ENCODE peak calls at places on chromosomes 5 and 9, in six cellular contexts. E is HepG2, Z is mesendoderm, V is SK-N-SH, S is mesenchymal stem cell, G is PC-3. U is an unnamed sample. For H3K4me1 and H3K27me3, the result is how much of the 10 kb centered on the place peaks cover.

GRCh38 chr9:72305102-72305546 is 59.9 kb downstream of the ZFAND5 start:
- DNase-seq in E (peak), Z (peak), V (peak), S (peak), G (peak), U (peak)

GRCh38 chr9:99181621-99182020 is 40.1 kb downstream of the ALG2 start:
- DNase-seq in E (no peak), Z (no peak), V (no peak), S (peak), G (no peak), U (no peak)

GRCh38 chr5:147803941-147804717 is 21.6 kb upstream of the JAKMIP2 start:
- DNase-seq in E (no peak), Z (no peak), V (no peak), S (no peak), G (peak), U (no peak)

GRCh38 chr5:84564311-84564710 is 179.6 kb upstream of the EDIL3 start:
- DNase-seq in E (no peak), Z (no peak), V (no peak), S (peak), G (no peak), U (peak)

GRCh38 chr9:112555091-112555643 is 68.5 kb downstream of the KIAA1958 start:
- DNase-seq in E (no peak), Z (no peak), V (no peak), S (no peak), G (peak), U (no peak)

GRCh38 chr5:7271728-7272127 is 124.2 kb upstream of the ADCY2 start:
- DNase-seq in E (no peak), Z (no peak), V (no peak), S (no peak), G (no peak), U (no peak)

GRCh38 chr5:173705512-173705825 is 89.0 kb upstream of the BOD1 start:
- DNase-seq in E (no peak), Z (no peak), V (no peak), S (no peak), G (no peak), U (no peak)

GRCh38 chr9:21580636-21581353 is 98.7 kb upstream of the IFNE start:
- DNase-seq in E (no peak), Z (no peak), V (no peak), S (no peak), G (peak), U (no peak)

GRCh38 chr5:143010335-143010734 is 240.2 kb downstream of the ARHGAP26 start:
- DNase-seq in E (no peak), Z (no peak), V (no peak), S (no peak), G (no peak), U (no peak)

GRCh38 chr9:9585920-9586319 is 1026.9 kb downstream of the PTPRD start:
- DNase-seq in E (no peak), Z (no peak), V (no peak), S (no peak), G (no peak), U (no peak)

GRCh38 chr5:157532022-157532421 is 43.6 kb downstream of the ADAM19 start:
- DNase-seq in E (no peak), Z (no peak), V (no peak), S (no peak), G (no peak), U (no peak)

GRCh38 chr5:157524887-157525286 is 50.7 kb downstream of the ADAM19 start:
- DNase-seq in E (no peak), Z (no peak), V (no peak), S (no peak), G (no peak), U (no peak)

GRCh38 chr5:157530226-157530972 is 45.2 kb downstream of the ADAM19 start:
- DNase-seq in E (no peak), Z (no peak), V (no peak), S (no peak), G (no peak), U (no peak)

GRCh38 chr5:157529002-157529401 is 46.6 kb downstream of the ADAM19 start:
- DNase-seq in E (no peak), Z (no peak), V (no peak), S (no peak), G (no peak), U (no peak)

GRCh38 chr5:157528036-157528632 is 47.4 kb downstream of the ADAM19 start:
- DNase-seq in E (no peak), Z (no peak), V (no peak), S (peak), G (no peak), U (no peak)
- H3K9ac ChIP-seq in E (no peak), Z (no peak), V (no peak), S (no peak), G (no peak), U (no peak)

GRCh38 chr5:163953883-163954282 is 448.5 kb downstream of the MAT2B start:
- DNase-seq in E (no peak), Z (no peak), V (no peak), S (no peak), G (no peak), U (no peak)
- H3K4me1 ChIP-seq in E (under half), Z (under half), V (under half), S (under half), G (under half), U (under half)

DNA sequence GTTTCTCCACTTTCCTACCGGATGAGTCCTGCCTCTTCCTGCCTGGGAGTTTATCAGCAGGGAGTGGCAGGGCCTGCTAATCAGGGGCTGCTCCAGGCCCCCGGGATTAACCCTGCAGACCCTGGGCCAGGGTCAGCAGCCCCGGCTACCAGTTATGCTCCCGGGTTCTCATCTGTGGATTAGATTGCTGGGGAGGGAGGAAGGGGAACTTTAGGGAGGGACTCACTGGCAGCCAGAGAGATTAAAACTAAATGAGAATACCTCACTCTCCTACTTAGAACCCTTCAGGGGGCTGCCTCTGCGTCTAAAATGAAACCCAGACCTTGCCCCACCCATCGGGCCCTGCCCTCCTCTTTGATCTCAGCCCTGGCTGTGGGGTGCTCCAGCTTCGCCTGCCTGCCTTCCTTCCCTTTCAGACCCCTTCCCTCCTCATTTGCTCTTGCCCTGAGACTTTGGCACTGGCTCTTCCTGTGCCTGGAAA is 130.5 kb upstream of the HAND1 start:
- DNase-seq in E (no peak), Z (peak), V (peak), S (no peak), G (no peak), U (no peak)
- H3K27me3 ChIP-seq in E (half or more), Z (under half), V (under half), S (half or more), G (under half), U (half or more)

GRCh38 chr9:126986506-126986951 is 71.9 kb downstream of the RALGPS1 start:
- DNase-seq in E (peak), Z (no peak), V (no peak), S (no peak), G (peak), U (no peak)
- H3K9ac ChIP-seq in E (no peak), Z (no peak), V (no peak), S (no peak), G (peak), U (no peak)

GRCh38 chr9:131673068-131673467 is 66.8 kb downstream of the RAPGEF1 start:
- DNase-seq in E (no peak), Z (no peak), V (no peak), S (no peak), G (no peak), U (no peak)

GRCh38 chr9:131671150-131671549 is 68.7 kb downstream of the RAPGEF1 start:
- DNase-seq in E (no peak), Z (peak), V (no peak), S (no peak), G (no peak), U (no peak)

GRCh38 chr9:131670247-131670681 is 69.6 kb downstream of the RAPGEF1 start:
- DNase-seq in E (no peak), Z (no peak), V (no peak), S (no peak), G (no peak), U (no peak)

GRCh38 chr9:131673531-131673930 is 66.3 kb downstream of the RAPGEF1 start:
- DNase-seq in E (no peak), Z (no peak), V (no peak), S (no peak), G (no peak), U (no peak)

GRCh38 chr9:131672451-131672850 is 67.4 kb downstream of the RAPGEF1 start:
- DNase-seq in E (no peak), Z (peak), V (no peak), S (no peak), G (no peak), U (no peak)
- H3K4me1 ChIP-seq in E (half or more), Z (under half), V (under half), S (under half), G (under half), U (half or more)

DNA sequence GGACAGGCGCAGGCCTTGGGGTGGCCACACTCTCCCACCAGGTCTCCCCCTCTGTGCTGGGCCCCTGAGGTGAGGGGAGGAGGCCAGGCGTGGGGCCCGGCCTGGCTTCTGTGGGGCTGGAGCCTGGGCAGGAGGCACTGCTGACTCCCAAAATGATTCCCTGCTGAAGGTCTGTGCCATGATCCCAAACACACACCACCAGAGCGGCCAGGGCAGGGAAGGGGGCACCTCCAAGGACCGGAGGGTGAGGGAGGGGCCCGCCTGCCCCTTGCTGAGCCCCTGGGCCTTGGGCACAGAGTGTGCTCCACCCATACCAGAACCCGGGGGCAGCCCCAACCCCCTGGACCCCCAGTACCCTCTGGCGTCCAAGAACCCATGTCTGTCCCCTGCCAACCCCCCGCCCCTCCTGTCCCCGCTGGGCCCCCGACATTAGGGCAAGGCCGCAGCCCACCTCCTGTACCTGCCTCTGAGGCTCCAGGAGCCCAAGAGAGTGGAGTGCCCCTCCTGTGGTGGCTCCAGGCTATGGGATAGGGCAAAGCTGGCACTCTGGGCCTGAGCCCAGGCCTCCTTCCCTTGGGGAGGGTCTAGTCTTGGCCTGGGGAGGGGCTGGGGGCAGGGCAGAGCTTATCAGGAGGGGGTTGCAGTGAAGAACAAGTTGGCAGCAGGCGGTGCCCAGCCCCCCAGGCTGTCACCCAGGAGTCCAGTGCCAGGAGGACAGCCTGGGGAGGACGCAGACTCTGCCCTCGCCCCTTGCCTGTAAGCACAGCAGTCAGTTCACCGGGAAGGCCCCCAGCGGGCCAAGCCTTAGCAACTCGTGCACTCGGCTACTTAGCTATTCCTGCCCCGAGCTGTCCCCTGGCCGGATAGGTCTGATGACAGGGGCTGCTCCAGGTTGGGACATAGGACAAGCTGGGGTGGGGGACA is 2.6 kb upstream of the EGFL7 start:
- DNase-seq in E (no peak), Z (no peak), V (no peak), S (no peak), G (no peak), U (no peak)
- H3K27me3 ChIP-seq in E (half or more), Z (under half), V (under half), S (under half), G (under half), U (under half)

GRCh38 chr9:95105519-95106287 is 211.8 kb downstream of the FANCC start:
- DNase-seq in E (no peak), Z (no peak), V (no peak), S (no peak), G (peak), U (no peak)
- H3K9ac ChIP-seq in E (no peak), Z (no peak), V (no peak), S (no peak), G (peak), U (no peak)